ENCODE peak calls at places on chromosomes 16 and 17, in nine cellular contexts. One of them, this sample, is unnamed. For H3K4me1 and H3K27me3, the result is how much of the 10 kb centered on the place peaks cover.

GRCh38 chr17:17792551-17793377 is 44.0 kb downstream of the SREBF1 start:
- DNase-seq in sigmoid colon: no peak
- DNase-seq in body of pancreas: peak
- DNase-seq in NT2/D1: no peak
- DNase-seq in tibial nerve: no peak
- DNase-seq in neuronal stem cell: no peak
- DNase-seq in naive thymus-derived CD4-positive, alpha-beta T cell: peak
- DNase-seq in ascending aorta: no peak
- DNase-seq in fibroblast of lung: peak
- DNase-seq in this sample: peak

GRCh38 chr17:40909351-40909750 is 24.3 kb upstream of the KRT20 start:
- DNase-seq in tibial nerve: peak
- DNase-seq in naive thymus-derived CD4-positive, alpha-beta T cell: peak
- DNase-seq in NT2/D1: peak
- DNase-seq in fibroblast of lung: peak
- DNase-seq in sigmoid colon: peak
- DNase-seq in neuronal stem cell: peak
- DNase-seq in body of pancreas: peak
- DNase-seq in ascending aorta: peak
- DNase-seq in this sample: peak

GRCh38 chr17:50627782-50628601 is 6.7 kb upstream of the ABCC3 start:
- DNase-seq in body of pancreas: peak
- DNase-seq in ascending aorta: no peak
- DNase-seq in tibial nerve: no peak
- DNase-seq in sigmoid colon: no peak
- DNase-seq in fibroblast of lung: no peak
- DNase-seq in neuronal stem cell: no peak
- DNase-seq in naive thymus-derived CD4-positive, alpha-beta T cell: no peak
- DNase-seq in NT2/D1: no peak
- DNase-seq in this sample: no peak

GRCh38 chr17:40190197-40191021 is 13.1 kb downstream of the RAPGEFL1 start:
- DNase-seq in NT2/D1: peak
- DNase-seq in ascending aorta: no peak
- DNase-seq in naive thymus-derived CD4-positive, alpha-beta T cell: peak
- DNase-seq in body of pancreas: no peak
- DNase-seq in sigmoid colon: no peak
- DNase-seq in tibial nerve: no peak
- DNase-seq in fibroblast of lung: no peak
- DNase-seq in neuronal stem cell: no peak
- DNase-seq in this sample: no peak

GRCh38 chr17:40528692-40529417 is 27.4 kb upstream of the TNS4 start:
- DNase-seq in naive thymus-derived CD4-positive, alpha-beta T cell: peak
- DNase-seq in fibroblast of lung: no peak
- DNase-seq in body of pancreas: no peak
- DNase-seq in ascending aorta: no peak
- DNase-seq in sigmoid colon: peak
- DNase-seq in tibial nerve: peak
- DNase-seq in neuronal stem cell: no peak
- DNase-seq in NT2/D1: no peak
- DNase-seq in this sample: peak

GRCh38 chr17:65222216-65222738 is 85.1 kb downstream of the RGS9 start:
- DNase-seq in sigmoid colon: no peak
- DNase-seq in naive thymus-derived CD4-positive, alpha-beta T cell: no peak
- DNase-seq in neuronal stem cell: no peak
- DNase-seq in fibroblast of lung: no peak
- DNase-seq in body of pancreas: no peak
- DNase-seq in NT2/D1: no peak
- DNase-seq in tibial nerve: no peak
- DNase-seq in ascending aorta: no peak
- DNase-seq in this sample: no peak

GRCh38 chr17:66625321-66625767 is 209.6 kb upstream of the CACNG5 start:
- DNase-seq in NT2/D1: no peak
- DNase-seq in fibroblast of lung: peak
- DNase-seq in body of pancreas: no peak
- DNase-seq in sigmoid colon: no peak
- DNase-seq in neuronal stem cell: peak
- DNase-seq in ascending aorta: no peak
- DNase-seq in naive thymus-derived CD4-positive, alpha-beta T cell: no peak
- DNase-seq in tibial nerve: no peak
- DNase-seq in this sample: no peak

GRCh38 chr16:24189941-24190340 is 66.2 kb upstream of the CACNG3 start:
- DNase-seq in naive thymus-derived CD4-positive, alpha-beta T cell: no peak
- DNase-seq in tibial nerve: no peak
- DNase-seq in ascending aorta: no peak
- DNase-seq in body of pancreas: no peak
- DNase-seq in sigmoid colon: no peak
- DNase-seq in NT2/D1: no peak
- DNase-seq in neuronal stem cell: no peak
- DNase-seq in fibroblast of lung: no peak
- DNase-seq in this sample: no peak

GRCh38 chr16:19396555-19397011 is 21.1 kb upstream of the TMC5 start:
- DNase-seq in tibial nerve: no peak
- DNase-seq in sigmoid colon: no peak
- DNase-seq in NT2/D1: no peak
- DNase-seq in neuronal stem cell: no peak
- DNase-seq in naive thymus-derived CD4-positive, alpha-beta T cell: no peak
- DNase-seq in ascending aorta: no peak
- DNase-seq in body of pancreas: peak
- DNase-seq in fibroblast of lung: no peak
- DNase-seq in this sample: no peak

GRCh38 chr16:81823111-81823510 is 44.0 kb downstream of the PLCG2 start:
- DNase-seq in naive thymus-derived CD4-positive, alpha-beta T cell: no peak
- DNase-seq in fibroblast of lung: no peak
- DNase-seq in body of pancreas: no peak
- DNase-seq in ascending aorta: peak
- DNase-seq in sigmoid colon: no peak
- DNase-seq in neuronal stem cell: no peak
- DNase-seq in NT2/D1: no peak
- DNase-seq in tibial nerve: no peak
- DNase-seq in this sample: no peak

GRCh38 chr17:63841350-63842172 is 924 bp downstream of the SMARCD2 start:
- DNase-seq in body of pancreas: peak
- DNase-seq in sigmoid colon: peak
- DNase-seq in fibroblast of lung: peak
- DNase-seq in tibial nerve: no peak
- DNase-seq in NT2/D1: no peak
- DNase-seq in naive thymus-derived CD4-positive, alpha-beta T cell: no peak
- DNase-seq in neuronal stem cell: peak
- DNase-seq in ascending aorta: peak
- DNase-seq in this sample: no peak

GRCh38 chr17:44203731-44204452 is 4.2 kb upstream of the ATXN7L3 start:
- DNase-seq in neuronal stem cell: peak
- DNase-seq in NT2/D1: no peak
- DNase-seq in body of pancreas: peak
- DNase-seq in fibroblast of lung: peak
- DNase-seq in ascending aorta: no peak
- DNase-seq in sigmoid colon: no peak
- DNase-seq in tibial nerve: no peak
- DNase-seq in naive thymus-derived CD4-positive, alpha-beta T cell: peak
- DNase-seq in this sample: no peak

GRCh38 chr16:5058476-5058875 is 7.3 kb downstream of the C16orf89 start:
- DNase-seq in neuronal stem cell: peak
- DNase-seq in tibial nerve: no peak
- DNase-seq in body of pancreas: no peak
- DNase-seq in NT2/D1: peak
- DNase-seq in ascending aorta: no peak
- DNase-seq in fibroblast of lung: no peak
- DNase-seq in sigmoid colon: no peak
- DNase-seq in naive thymus-derived CD4-positive, alpha-beta T cell: no peak
- DNase-seq in this sample: no peak

GRCh38 chr16:31213342-31213741 is 577 bp upstream of the TRIM72 start:
- DNase-seq in naive thymus-derived CD4-positive, alpha-beta T cell: no peak
- DNase-seq in NT2/D1: no peak
- DNase-seq in fibroblast of lung: no peak
- DNase-seq in ascending aorta: no peak
- DNase-seq in neuronal stem cell: no peak
- DNase-seq in tibial nerve: no peak
- DNase-seq in body of pancreas: no peak
- DNase-seq in sigmoid colon: no peak
- DNase-seq in this sample: no peak

GRCh38 chr17:72117748-72118587 is 2.9 kb upstream of the SOX9 start:
- DNase-seq in neuronal stem cell: no peak
- DNase-seq in sigmoid colon: no peak
- DNase-seq in NT2/D1: no peak
- DNase-seq in ascending aorta: no peak
- DNase-seq in tibial nerve: no peak
- DNase-seq in naive thymus-derived CD4-positive, alpha-beta T cell: no peak
- DNase-seq in fibroblast of lung: no peak
- DNase-seq in body of pancreas: peak
- DNase-seq in this sample: no peak

GRCh38 chr16:35146031-35146710 is 1686.8 kb downstream of the TP53TG3F start:
- DNase-seq in tibial nerve: no peak
- DNase-seq in sigmoid colon: no peak
- DNase-seq in fibroblast of lung: no peak
- DNase-seq in neuronal stem cell: no peak
- DNase-seq in NT2/D1: no peak
- DNase-seq in body of pancreas: no peak
- DNase-seq in ascending aorta: no peak
- DNase-seq in naive thymus-derived CD4-positive, alpha-beta T cell: no peak
- DNase-seq in this sample: no peak

GRCh38 chr17:73643846-73644144 is 450 bp downstream of the SDK2 start:
- DNase-seq in ascending aorta: no peak
- DNase-seq in naive thymus-derived CD4-positive, alpha-beta T cell: no peak
- DNase-seq in neuronal stem cell: no peak
- DNase-seq in body of pancreas: no peak
- DNase-seq in sigmoid colon: no peak
- DNase-seq in fibroblast of lung: no peak
- DNase-seq in tibial nerve: no peak
- DNase-seq in NT2/D1: no peak
- DNase-seq in this sample: no peak

GRCh38 chr17:17816240-17816814 is 20.5 kb downstream of the SREBF1 start:
- DNase-seq in fibroblast of lung: no peak
- DNase-seq in NT2/D1: no peak
- DNase-seq in sigmoid colon: no peak
- DNase-seq in ascending aorta: no peak
- DNase-seq in body of pancreas: no peak
- DNase-seq in naive thymus-derived CD4-positive, alpha-beta T cell: no peak
- DNase-seq in neuronal stem cell: no peak
- DNase-seq in tibial nerve: no peak
- DNase-seq in this sample: no peak

GRCh38 chr17:77579717-77580116 is 378.8 kb upstream of the TNRC6C start:
- DNase-seq in fibroblast of lung: no peak
- DNase-seq in tibial nerve: no peak
- DNase-seq in ascending aorta: no peak
- DNase-seq in body of pancreas: no peak
- DNase-seq in naive thymus-derived CD4-positive, alpha-beta T cell: no peak
- DNase-seq in sigmoid colon: no peak
- DNase-seq in NT2/D1: no peak
- DNase-seq in neuronal stem cell: no peak
- DNase-seq in this sample: no peak

GRCh38 chr16:56932588-56933265 is 785 bp downstream of the HERPUD1 start:
- DNase-seq in neuronal stem cell: peak
- DNase-seq in NT2/D1: no peak
- DNase-seq in fibroblast of lung: peak
- DNase-seq in ascending aorta: peak
- DNase-seq in body of pancreas: peak
- DNase-seq in sigmoid colon: peak
- DNase-seq in naive thymus-derived CD4-positive, alpha-beta T cell: no peak
- DNase-seq in tibial nerve: peak
- DNase-seq in this sample: peak
- H3K4me3 ChIP-seq in neuronal stem cell: peak
- H3K4me3 ChIP-seq in NT2/D1: peak
- H3K4me3 ChIP-seq in fibroblast of lung: peak
- H3K4me3 ChIP-seq in ascending aorta: peak
- H3K4me3 ChIP-seq in body of pancreas: peak
- H3K4me3 ChIP-seq in sigmoid colon: peak
- H3K4me3 ChIP-seq in naive thymus-derived CD4-positive, alpha-beta T cell: peak
- H3K4me3 ChIP-seq in tibial nerve: peak
- H3K4me3 ChIP-seq in this sample: peak

DNA sequence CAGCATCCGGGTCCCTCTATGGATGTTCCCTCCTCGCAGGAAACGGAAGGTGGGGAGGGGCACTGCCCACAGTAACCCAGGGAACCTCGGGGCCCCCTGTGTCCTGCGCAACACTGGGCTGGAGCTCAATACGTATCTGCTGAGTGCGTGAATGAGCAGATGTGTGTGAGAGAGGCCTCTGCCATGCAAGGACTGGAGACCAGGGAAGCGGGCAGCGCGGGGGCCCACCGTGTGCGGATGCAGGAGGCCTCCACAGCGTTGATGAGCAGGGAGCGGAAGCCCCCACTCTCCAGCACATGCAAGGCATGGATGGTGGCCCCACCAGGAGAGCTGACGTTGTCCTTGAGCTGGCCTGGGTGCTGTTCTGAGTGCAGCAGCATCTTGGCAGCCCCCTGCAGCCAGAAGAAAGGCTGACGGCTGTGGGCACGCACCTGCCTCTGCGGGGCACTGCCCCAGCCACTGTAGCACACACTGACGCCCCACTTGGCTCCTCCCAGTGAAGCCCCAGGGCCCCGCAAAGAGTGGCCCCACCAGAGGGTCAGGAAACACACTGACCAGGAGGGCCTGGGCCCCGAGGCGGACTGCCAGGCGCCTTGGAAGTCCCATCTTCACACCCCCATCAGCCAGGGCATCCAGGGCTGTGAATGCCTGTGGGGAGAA is 2.9 kb downstream of the PYCR1 start:
- DNase-seq in ascending aorta: no peak
- DNase-seq in neuronal stem cell: no peak
- DNase-seq in body of pancreas: no peak
- DNase-seq in NT2/D1: no peak
- DNase-seq in sigmoid colon: no peak
- DNase-seq in naive thymus-derived CD4-positive, alpha-beta T cell: no peak
- DNase-seq in fibroblast of lung: no peak
- DNase-seq in tibial nerve: no peak
- DNase-seq in this sample: no peak
- H3K4me1 ChIP-seq in ascending aorta: under half
- H3K4me1 ChIP-seq in neuronal stem cell: under half
- H3K4me1 ChIP-seq in body of pancreas: under half
- H3K4me1 ChIP-seq in NT2/D1: under half
- H3K4me1 ChIP-seq in sigmoid colon: under half
- H3K4me1 ChIP-seq in naive thymus-derived CD4-positive, alpha-beta T cell: under half
- H3K4me1 ChIP-seq in fibroblast of lung: under half
- H3K4me1 ChIP-seq in tibial nerve: under half
- H3K4me1 ChIP-seq in this sample: under half

GRCh38 chr17:4742629-4743028 is 2.9 kb upstream of the CXCL16 start:
- DNase-seq in body of pancreas: no peak
- DNase-seq in ascending aorta: no peak
- DNase-seq in tibial nerve: no peak
- DNase-seq in NT2/D1: no peak
- DNase-seq in sigmoid colon: no peak
- DNase-seq in naive thymus-derived CD4-positive, alpha-beta T cell: no peak
- DNase-seq in fibroblast of lung: no peak
- DNase-seq in neuronal stem cell: no peak
- DNase-seq in this sample: no peak
- H3K27me3 ChIP-seq in body of pancreas: under half
- H3K27me3 ChIP-seq in ascending aorta: under half
- H3K27me3 ChIP-seq in tibial nerve: under half
- H3K27me3 ChIP-seq in NT2/D1: half or more
- H3K27me3 ChIP-seq in sigmoid colon: under half
- H3K27me3 ChIP-seq in naive thymus-derived CD4-positive, alpha-beta T cell: under half
- H3K27me3 ChIP-seq in fibroblast of lung: under half
- H3K27me3 ChIP-seq in neuronal stem cell: half or more
- H3K27me3 ChIP-seq in this sample: under half

GRCh38 chr17:42568341-42569111 is 1.6 kb downstream of the MLX start:
- DNase-seq in NT2/D1: no peak
- DNase-seq in sigmoid colon: peak
- DNase-seq in body of pancreas: no peak
- DNase-seq in neuronal stem cell: no peak
- DNase-seq in ascending aorta: no peak
- DNase-seq in fibroblast of lung: no peak
- DNase-seq in naive thymus-derived CD4-positive, alpha-beta T cell: no peak
- DNase-seq in tibial nerve: no peak
- DNase-seq in this sample: no peak
- H3K4me3 ChIP-seq in NT2/D1: no peak
- H3K4me3 ChIP-seq in sigmoid colon: no peak
- H3K4me3 ChIP-seq in body of pancreas: no peak
- H3K4me3 ChIP-seq in neuronal stem cell: no peak
- H3K4me3 ChIP-seq in ascending aorta: no peak
- H3K4me3 ChIP-seq in fibroblast of lung: no peak
- H3K4me3 ChIP-seq in naive thymus-derived CD4-positive, alpha-beta T cell: no peak
- H3K4me3 ChIP-seq in tibial nerve: no peak
- H3K4me3 ChIP-seq in this sample: no peak

This sample was measured in CD8-positive, alpha-beta memory T cell.